ENCODE peak calls at places on chromosomes 3 and 15, in six cellular contexts. M is AG10803; F is HFFc6; E is NCI-H1417; V is stimulated activated CD4-positive, alpha-beta T cell treated with anti-CD3 and anti-CD28 coated beads, Interleukin-2, amount 100 ng/mL, for 48 hours; G is anterior cingulate cortex. U is an unnamed sample.

GRCh38 chr3:71232895-71233294 is 350.6 kb downstream of the FOXP1 start:
- DNase-seq in M (no peak), F (no peak), E (no peak), V (no peak), G (no peak), U (no peak)

GRCh38 chr15:25727116-25727515 is 136.0 kb downstream of the ATP10A start:
- DNase-seq in M (no peak), F (no peak), E (no peak), V (no peak), G (no peak), U (no peak)

GRCh38 chr15:90596943-90597342 is 67.2 kb downstream of the CRTC3 start:
- DNase-seq in M (peak), F (no peak), E (no peak), V (no peak), G (no peak), U (no peak)

GRCh38 chr15:71278989-71279756 is 163.9 kb downstream of the THSD4 start:
- DNase-seq in M (peak), F (peak), E (peak), V (no peak), G (no peak), U (peak)

GRCh38 chr15:40354408-40355171 is 3.4 kb upstream of the DISP2 start:
- DNase-seq in M (no peak), F (no peak), E (peak), V (no peak), G (no peak), U (peak)

GRCh38 chr3:142976621-142977398 is 13.3 kb upstream of the PAQR9 start:
- DNase-seq in M (peak), F (peak), E (no peak), V (no peak), G (no peak), U (peak)

GRCh38 chr15:91291673-91292072 is 191.6 kb downstream of the SV2B start:
- DNase-seq in M (peak), F (no peak), E (no peak), V (no peak), G (no peak), U (peak)

GRCh38 chr3:66450389-66451022 is 50.3 kb downstream of the LRIG1 start:
- DNase-seq in M (peak), F (peak), E (no peak), V (no peak), G (no peak), U (peak)

GRCh38 chr15:98567951-98568350 is 80.4 kb upstream of the IGF1R start:
- DNase-seq in M (no peak), F (no peak), E (no peak), V (no peak), G (no peak), U (no peak)

GRCh38 chr15:88791637-88792036 is 11.6 kb upstream of the ACAN start:
- DNase-seq in M (no peak), F (peak), E (no peak), V (no peak), G (no peak), U (no peak)

GRCh38 chr3:168884353-168884903 is 779.1 kb downstream of the MECOM start:
- DNase-seq in M (peak), F (peak), E (peak), V (no peak), G (no peak), U (peak)

GRCh38 chr15:39756806-39757522 is 25.7 kb downstream of the FSIP1 start:
- DNase-seq in M (peak), F (peak), E (peak), V (no peak), G (no peak), U (peak)

GRCh38 chr3:25151497-25151896 is 276.6 kb upstream of the RARB start:
- DNase-seq in M (no peak), F (no peak), E (peak), V (no peak), G (no peak), U (no peak)

GRCh38 chr15:67511606-67512005 is 9.3 kb upstream of the C15orf61 start:
- DNase-seq in M (peak), F (no peak), E (no peak), V (no peak), G (no peak), U (no peak)

GRCh38 chr3:47932431-47932830 is 83.8 kb downstream of the MAP4 start:
- DNase-seq in M (peak), F (no peak), E (no peak), V (no peak), G (no peak), U (peak)

GRCh38 chr3:183116051-183116614 is 16.8 kb upstream of the MCCC1 start:
- DNase-seq in M (no peak), F (no peak), E (peak), V (peak), G (peak), U (no peak)

GRCh38 chr3:143596957-143597642 is 251.2 kb downstream of the SLC9A9 start:
- DNase-seq in M (no peak), F (no peak), E (peak), V (no peak), G (no peak), U (no peak)

GRCh38 chr3:122497425-122497824 is 17.3 kb downstream of the KPNA1 start:
- DNase-seq in M (peak), F (peak), E (no peak), V (peak), G (no peak), U (peak)

GRCh38 chr3:169863458-169863899 is 6.3 kb downstream of the LRRC31 start:
- DNase-seq in M (peak), F (peak), E (peak), V (peak), G (peak), U (peak)

GRCh38 chr15:27492021-27492621 is 521.1 kb downstream of the GABRG3 start:
- DNase-seq in M (peak), F (no peak), E (no peak), V (no peak), G (no peak), U (no peak)

GRCh38 chr15:77416954-77417353 is 3.0 kb downstream of the PEAK1 start:
- DNase-seq in M (no peak), F (no peak), E (no peak), V (no peak), G (no peak), U (no peak)

U was measured in fibroblast of mammary gland.